ENCODE peak calls at places on chromosome 5, in seven cellular contexts. C is stomach, N is SK-N-SH, J is sigmoid colon, S is transverse colon, O is suprapubic skin, X is spleen. R is an unnamed sample.

GRCh38 chr5:78907255-78907886 is 77.7 kb downstream of the ARSB start:
- DNase-seq in C (no peak), N (no peak), J (peak), S (no peak), O (no peak), X (no peak), R (no peak)

GRCh38 chr5:84382363-84383295 is 2.1 kb downstream of the EDIL3 start:
- DNase-seq in C (no peak), N (peak), J (peak), S (peak), O (no peak), X (no peak), R (no peak)

GRCh38 chr5:19388391-19388790 is 599.6 kb downstream of the CDH18 start:
- DNase-seq in C (no peak), N (no peak), J (no peak), S (no peak), O (no peak), X (no peak), R (no peak)

GRCh38 chr5:181189363-181189961 is 15.5 kb downstream of the TRIM7 start:
- DNase-seq in C (no peak), N (no peak), J (no peak), S (peak), O (no peak), X (peak), R (no peak)

GRCh38 chr5:176628406-176629228 is 1.7 kb downstream of the SNCB start:
- DNase-seq in C (no peak), N (no peak), J (no peak), S (no peak), O (no peak), X (no peak), R (no peak)

GRCh38 chr5:15827786-15828185 is 327.8 kb downstream of the FBXL7 start:
- DNase-seq in C (no peak), N (no peak), J (no peak), S (no peak), O (no peak), X (no peak), R (no peak)

GRCh38 chr5:32428426-32428825 is 16.1 kb downstream of the ZFR start:
- DNase-seq in C (no peak), N (no peak), J (no peak), S (no peak), O (no peak), X (no peak), R (no peak)

GRCh38 chr5:179238628-179238970 is 106.7 kb downstream of the ADAMTS2 start:
- DNase-seq in C (no peak), N (no peak), J (peak), S (no peak), O (peak), X (no peak), R (no peak)

GRCh38 chr5:38404667-38405276 is 146.4 kb downstream of the EGFLAM start:
- DNase-seq in C (peak), N (peak), J (no peak), S (no peak), O (no peak), X (no peak), R (no peak)

GRCh38 chr5:114957384-114957783 is 212.3 kb downstream of the TRIM36 start:
- DNase-seq in C (no peak), N (no peak), J (no peak), S (no peak), O (no peak), X (no peak), R (no peak)

GRCh38 chr5:75265731-75266130 is 29.1 kb upstream of the ANKRD31 start:
- DNase-seq in C (no peak), N (peak), J (no peak), S (no peak), O (no peak), X (no peak), R (no peak)

GRCh38 chr5:175878544-175879438 is 7.4 kb downstream of the CPLX2 start:
- DNase-seq in C (peak), N (no peak), J (no peak), S (no peak), O (no peak), X (no peak), R (no peak)

GRCh38 chr5:103646698-103647614 is 84.4 kb upstream of the NUDT12 start:
- DNase-seq in C (no peak), N (no peak), J (no peak), S (no peak), O (no peak), X (no peak), R (no peak)

GRCh38 chr5:158560170-158560569 is 539.5 kb downstream of the EBF1 start:
- DNase-seq in C (peak), N (no peak), J (no peak), S (no peak), O (no peak), X (peak), R (peak)

GRCh38 chr5:132103380-132103951 is 29.9 kb downstream of the CSF2 start:
- DNase-seq in C (peak), N (peak), J (peak), S (peak), O (no peak), X (peak), R (peak)

GRCh38 chr5:143063175-143063970 is 293.2 kb downstream of the ARHGAP26 start:
- DNase-seq in C (no peak), N (no peak), J (peak), S (no peak), O (no peak), X (no peak), R (no peak)

GRCh38 chr5:39459091-39459490 is 34.3 kb upstream of the DAB2 start:
- DNase-seq in C (no peak), N (no peak), J (no peak), S (no peak), O (no peak), X (no peak), R (no peak)

GRCh38 chr5:65927497-65928340 is 1.3 kb downstream of the ERBIN start:
- DNase-seq in C (no peak), N (peak), J (no peak), S (no peak), O (no peak), X (no peak), R (no peak)

GRCh38 chr5:103258957-103259704 is 568 bp downstream of the MACIR start:
- DNase-seq in C (peak), N (peak), J (peak), S (peak), O (peak), X (peak), R (no peak)

GRCh38 chr5:172529896-172530295 is 75.6 kb upstream of the SH3PXD2B start:
- DNase-seq in C (no peak), N (no peak), J (no peak), S (no peak), O (no peak), X (peak), R (peak)

DNA sequence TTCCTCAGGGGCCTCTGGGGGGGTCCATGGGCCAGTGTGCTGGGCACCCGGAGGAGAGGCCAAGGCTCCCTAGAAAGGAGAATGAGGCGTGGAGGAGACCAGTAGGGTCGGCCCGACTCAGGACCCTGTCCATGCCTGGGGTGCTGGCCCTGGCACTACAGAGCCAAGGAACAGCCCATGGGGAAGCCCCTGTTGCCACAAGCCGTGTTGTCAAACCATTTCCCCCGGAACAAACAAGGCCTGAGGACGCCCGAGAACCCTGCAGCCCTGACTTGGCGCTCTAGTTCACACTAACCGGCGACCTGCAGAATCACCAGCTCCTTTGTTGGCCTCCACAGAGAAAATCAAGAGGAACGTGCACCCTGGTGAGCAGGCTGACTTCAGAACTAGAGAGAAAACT is 41.6 kb upstream of the SLC12A7 start:
- DNase-seq in C (no peak), N (no peak), J (no peak), S (no peak), O (no peak), X (no peak), R (no peak)
- H3K4me3 ChIP-seq in C (no peak), N (no peak), J (no peak), S (no peak), O (no peak), X (no peak), R (no peak)

DNA sequence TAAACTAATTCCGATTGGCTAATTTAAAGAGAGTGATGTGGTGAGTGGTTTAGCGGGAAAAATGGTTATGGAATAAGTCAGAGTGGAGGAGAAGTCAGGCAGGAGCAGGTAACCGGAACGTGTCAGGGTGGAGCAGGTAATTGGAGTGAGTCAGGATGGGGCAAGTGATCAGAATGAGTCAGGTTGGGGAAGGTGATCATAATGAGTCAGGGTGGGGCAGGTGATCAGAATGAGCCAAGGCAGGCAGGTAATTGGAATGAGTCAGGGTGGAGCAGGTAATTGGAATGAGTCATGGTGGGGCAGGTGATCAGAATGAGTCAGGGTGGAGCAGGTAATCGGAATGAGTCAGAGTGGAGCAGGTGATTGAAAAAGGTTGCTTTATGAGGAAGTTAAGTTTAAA is 101.4 kb downstream of the TMEM167A start:
- DNase-seq in C (no peak), N (no peak), J (no peak), S (no peak), O (no peak), X (no peak), R (no peak)
- TF ChIP-seq POLR2AphosphoS5 in C (no peak), N (no peak), J (no peak), S (no peak), O (no peak), X (no peak), R (no peak)

DNA sequence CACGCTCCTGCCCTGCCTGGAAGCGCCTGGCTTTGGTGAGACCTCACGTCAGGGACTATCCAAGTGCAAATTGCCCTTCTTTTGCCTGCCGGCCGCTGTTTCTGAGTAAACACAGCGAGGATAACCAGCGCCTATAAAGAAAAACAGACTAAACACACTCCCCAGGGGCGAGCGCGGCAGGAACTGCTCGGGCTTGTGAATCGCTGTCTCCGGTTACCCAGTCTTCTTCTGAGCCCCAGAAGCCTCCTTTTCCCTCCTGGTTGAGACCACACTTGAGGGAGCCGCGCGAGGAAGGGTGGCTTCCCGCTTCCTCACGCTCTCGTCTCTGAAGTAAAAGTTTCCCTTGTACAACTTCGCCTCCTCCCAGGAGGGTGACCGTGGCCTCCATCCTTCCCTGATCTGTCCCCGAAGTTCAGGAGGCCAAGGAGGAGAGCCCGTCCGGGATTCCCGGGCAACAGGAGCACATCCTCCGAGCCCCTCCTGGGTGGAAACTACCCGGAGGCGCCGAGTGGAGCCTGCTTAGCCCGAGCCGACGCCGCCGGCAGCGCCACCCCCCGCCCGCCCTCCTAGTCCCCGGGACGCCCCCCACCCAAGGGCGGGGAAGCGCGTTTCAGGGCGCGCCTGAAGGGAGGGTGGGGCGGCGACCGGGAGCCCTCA is 1.0 kb downstream of the HCN1 start:
- DNase-seq in C (no peak), N (peak), J (peak), S (no peak), O (no peak), X (no peak), R (no peak)
- H3K4me3 ChIP-seq in C (peak), N (no peak), J (peak), S (peak), O (peak), X (peak), R (peak)

GRCh38 chr5:151150484-151151262 is 6.9 kb downstream of the ANXA6 start:
- DNase-seq in C (peak), N (peak), J (peak), S (peak), O (no peak), X (peak), R (no peak)
- TF ChIP-seq POLR2AphosphoS5 in C (no peak), N (no peak), J (peak), S (no peak), O (no peak), X (peak), R (peak)

GRCh38 chr5:140711794-140712193 is 11.5 kb downstream of the ZMAT2 start:
- DNase-seq in C (no peak), N (no peak), J (no peak), S (no peak), O (no peak), X (no peak), R (no peak)
- H3K4me3 ChIP-seq in C (peak), N (no peak), J (no peak), S (peak), O (peak), X (no peak), R (peak)

DNA sequence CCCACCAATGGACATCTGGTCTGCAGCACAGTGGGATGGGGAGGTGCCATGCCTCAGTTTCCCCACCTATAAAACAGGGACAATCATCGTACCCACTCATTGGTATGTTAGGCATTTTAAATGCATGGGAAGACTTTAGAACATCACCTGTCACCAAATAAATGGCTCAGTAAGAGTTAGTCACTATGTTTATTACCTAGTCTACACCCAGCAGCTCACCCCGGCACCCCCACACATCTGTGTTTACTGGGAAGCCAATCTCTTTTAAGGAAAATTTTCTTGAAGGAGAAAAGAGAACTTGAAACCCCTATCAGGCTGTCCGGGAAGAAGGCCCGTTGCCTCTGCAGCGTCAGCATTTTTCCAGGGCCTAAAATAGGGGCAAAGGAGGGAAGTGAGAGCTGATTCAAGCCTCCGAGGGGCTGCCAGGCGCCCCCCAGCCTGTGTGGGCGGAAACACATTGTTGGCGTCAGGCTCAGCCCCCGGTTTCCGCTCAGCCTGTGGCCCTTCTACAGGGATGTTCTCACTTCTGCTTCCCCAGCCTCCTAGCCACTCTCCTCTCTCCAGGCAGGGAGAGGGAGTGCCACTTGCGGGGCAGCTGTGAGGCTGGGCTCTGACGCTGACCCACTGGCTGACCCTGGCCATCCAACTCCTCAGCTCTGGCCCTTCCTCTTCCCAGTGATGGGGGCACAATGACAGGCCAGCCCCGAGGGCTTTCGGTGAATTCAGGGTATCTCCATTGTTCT is 4.6 kb downstream of the CSF1R start:
- DNase-seq in C (peak), N (no peak), J (peak), S (peak), O (peak), X (peak), R (peak)
- TF ChIP-seq POLR2AphosphoS5 in C (no peak), N (no peak), J (peak), S (no peak), O (no peak), X (peak), R (no peak)

DNA sequence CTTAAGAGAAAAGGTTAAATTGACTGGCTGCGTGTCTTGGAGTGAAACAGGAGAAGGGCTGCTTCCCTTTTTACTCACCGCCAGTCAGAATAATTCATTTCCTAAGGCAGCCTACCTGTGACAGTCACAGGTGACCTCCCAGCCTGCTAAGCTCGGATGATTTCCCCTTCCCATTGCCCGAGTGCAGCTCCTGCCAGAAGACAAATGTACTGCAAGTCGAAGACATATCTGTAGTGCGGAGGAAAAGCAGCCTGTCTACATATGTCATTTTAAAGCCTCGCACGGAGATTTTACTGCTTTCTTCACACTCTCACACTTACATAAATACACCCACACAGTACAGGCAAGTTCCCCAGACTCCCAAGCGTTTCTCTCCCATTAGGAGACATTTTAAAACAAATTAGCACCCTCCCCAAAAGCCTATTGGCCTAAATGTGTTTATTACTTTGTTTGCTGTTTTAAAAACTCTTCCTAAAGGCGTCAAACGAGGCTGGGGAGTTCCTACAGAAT is 665.7 kb upstream of the ZNF608 start:
- DNase-seq in C (no peak), N (no peak), J (peak), S (peak), O (no peak), X (no peak), R (no peak)
- H3K4me3 ChIP-seq in C (peak), N (peak), J (peak), S (no peak), O (peak), X (no peak), R (peak)